ENCODE peak calls at places on chromosomes 1 and 21, in six cellular contexts. One of them, this sample, is unnamed.

GRCh38 chr1:152089014-152089674 is at the start of gene TCHHL1:
- DNase-seq in T-helper 9 cell: no peak
- DNase-seq in iPS-NIHi11: no peak
- DNase-seq in RPMI8226: no peak
- DNase-seq in retina: no peak
- DNase-seq in stimulated activated CD8-positive, alpha-beta memory T cell treated with anti-CD3 and anti-CD28 coated beads, Interleukin-7, amount 100 ng/mL, for 48 hours: no peak
- DNase-seq in this sample: no peak

GRCh38 chr1:199878818-199879217 is 148.7 kb upstream of the NR5A2 start:
- DNase-seq in stimulated activated CD8-positive, alpha-beta memory T cell treated with anti-CD3 and anti-CD28 coated beads, Interleukin-7, amount 100 ng/mL, for 48 hours: no peak
- DNase-seq in iPS-NIHi11: no peak
- DNase-seq in RPMI8226: no peak
- DNase-seq in retina: no peak
- DNase-seq in T-helper 9 cell: no peak
- DNase-seq in this sample: no peak

GRCh38 chr1:100463809-100464424 is 74.0 kb upstream of the GPR88 start:
- DNase-seq in iPS-NIHi11: peak; percentile 72
- DNase-seq in T-helper 9 cell: peak; percentile 27
- DNase-seq in retina: peak; percentile 45
- DNase-seq in RPMI8226: peak; percentile 58
- DNase-seq in stimulated activated CD8-positive, alpha-beta memory T cell treated with anti-CD3 and anti-CD28 coated beads, Interleukin-7, amount 100 ng/mL, for 48 hours: peak; percentile 43
- DNase-seq in this sample: peak; percentile 91

GRCh38 chr1:231272880-231273279 is 31.9 kb downstream of the GNPAT start:
- DNase-seq in iPS-NIHi11: no peak
- DNase-seq in stimulated activated CD8-positive, alpha-beta memory T cell treated with anti-CD3 and anti-CD28 coated beads, Interleukin-7, amount 100 ng/mL, for 48 hours: no peak
- DNase-seq in RPMI8226: no peak
- DNase-seq in T-helper 9 cell: no peak
- DNase-seq in retina: no peak
- DNase-seq in this sample: no peak

GRCh38 chr1:36479505-36480051 is 3.1 kb downstream of the CSF3R start:
- DNase-seq in stimulated activated CD8-positive, alpha-beta memory T cell treated with anti-CD3 and anti-CD28 coated beads, Interleukin-7, amount 100 ng/mL, for 48 hours: no peak
- DNase-seq in RPMI8226: no peak
- DNase-seq in retina: no peak
- DNase-seq in T-helper 9 cell: no peak
- DNase-seq in iPS-NIHi11: no peak
- DNase-seq in this sample: no peak

GRCh38 chr1:51750729-51751128 is 127.8 kb downstream of the NRDC start:
- DNase-seq in RPMI8226: no peak
- DNase-seq in stimulated activated CD8-positive, alpha-beta memory T cell treated with anti-CD3 and anti-CD28 coated beads, Interleukin-7, amount 100 ng/mL, for 48 hours: no peak
- DNase-seq in iPS-NIHi11: no peak
- DNase-seq in T-helper 9 cell: no peak
- DNase-seq in retina: no peak
- DNase-seq in this sample: no peak

GRCh38 chr21:25911730-25912401 is 177.1 kb downstream of the GABPA start:
- DNase-seq in iPS-NIHi11: no peak
- DNase-seq in retina: no peak
- DNase-seq in stimulated activated CD8-positive, alpha-beta memory T cell treated with anti-CD3 and anti-CD28 coated beads, Interleukin-7, amount 100 ng/mL, for 48 hours: no peak
- DNase-seq in T-helper 9 cell: no peak
- DNase-seq in RPMI8226: no peak
- DNase-seq in this sample: no peak

GRCh38 chr1:180234369-180235076 is 4.5 kb downstream of the LHX4 start:
- DNase-seq in T-helper 9 cell: no peak
- DNase-seq in retina: peak; percentile 72
- DNase-seq in stimulated activated CD8-positive, alpha-beta memory T cell treated with anti-CD3 and anti-CD28 coated beads, Interleukin-7, amount 100 ng/mL, for 48 hours: no peak
- DNase-seq in RPMI8226: no peak
- DNase-seq in iPS-NIHi11: no peak
- DNase-seq in this sample: peak; percentile 79

GRCh38 chr1:186420923-186421322 is 40.0 kb downstream of the PDC start:
- DNase-seq in retina: no peak
- DNase-seq in iPS-NIHi11: no peak
- DNase-seq in T-helper 9 cell: no peak
- DNase-seq in RPMI8226: peak; percentile 11
- DNase-seq in stimulated activated CD8-positive, alpha-beta memory T cell treated with anti-CD3 and anti-CD28 coated beads, Interleukin-7, amount 100 ng/mL, for 48 hours: no peak
- DNase-seq in this sample: no peak

GRCh38 chr1:164716992-164717703 is 158.2 kb downstream of the PBX1 start:
- DNase-seq in T-helper 9 cell: no peak
- DNase-seq in stimulated activated CD8-positive, alpha-beta memory T cell treated with anti-CD3 and anti-CD28 coated beads, Interleukin-7, amount 100 ng/mL, for 48 hours: no peak
- DNase-seq in RPMI8226: peak; percentile 86
- DNase-seq in iPS-NIHi11: no peak
- DNase-seq in retina: no peak
- DNase-seq in this sample: no peak

GRCh38 chr1:107529511-107530149 is 388.8 kb downstream of the NTNG1 start:
- DNase-seq in RPMI8226: peak; percentile 32
- DNase-seq in retina: peak; percentile 63
- DNase-seq in stimulated activated CD8-positive, alpha-beta memory T cell treated with anti-CD3 and anti-CD28 coated beads, Interleukin-7, amount 100 ng/mL, for 48 hours: no peak
- DNase-seq in iPS-NIHi11: peak; percentile 71
- DNase-seq in T-helper 9 cell: no peak
- DNase-seq in this sample: peak; percentile 75

GRCh38 chr1:94230920-94231319 is 6.5 kb downstream of the ARHGAP29 start:
- DNase-seq in RPMI8226: no peak
- DNase-seq in iPS-NIHi11: no peak
- DNase-seq in stimulated activated CD8-positive, alpha-beta memory T cell treated with anti-CD3 and anti-CD28 coated beads, Interleukin-7, amount 100 ng/mL, for 48 hours: no peak
- DNase-seq in T-helper 9 cell: no peak
- DNase-seq in retina: no peak
- DNase-seq in this sample: no peak

GRCh38 chr1:109255097-109255651 is 5.8 kb downstream of the CELSR2 start:
- DNase-seq in retina: peak; percentile 87
- DNase-seq in iPS-NIHi11: peak; percentile 68
- DNase-seq in RPMI8226: no peak
- DNase-seq in T-helper 9 cell: no peak
- DNase-seq in stimulated activated CD8-positive, alpha-beta memory T cell treated with anti-CD3 and anti-CD28 coated beads, Interleukin-7, amount 100 ng/mL, for 48 hours: no peak
- DNase-seq in this sample: peak; percentile 55

GRCh38 chr1:39297534-39297933 is 93.0 kb downstream of the MACF1 start:
- DNase-seq in T-helper 9 cell: no peak
- DNase-seq in RPMI8226: no peak
- DNase-seq in retina: no peak
- DNase-seq in iPS-NIHi11: no peak
- DNase-seq in stimulated activated CD8-positive, alpha-beta memory T cell treated with anti-CD3 and anti-CD28 coated beads, Interleukin-7, amount 100 ng/mL, for 48 hours: no peak
- DNase-seq in this sample: no peak

GRCh38 chr1:162055062-162055461 is 14.4 kb upstream of the NOS1AP start:
- DNase-seq in RPMI8226: no peak
- DNase-seq in T-helper 9 cell: no peak
- DNase-seq in iPS-NIHi11: no peak
- DNase-seq in stimulated activated CD8-positive, alpha-beta memory T cell treated with anti-CD3 and anti-CD28 coated beads, Interleukin-7, amount 100 ng/mL, for 48 hours: no peak
- DNase-seq in retina: no peak
- DNase-seq in this sample: no peak

GRCh38 chr21:45304945-45305344 is 17.2 kb upstream of the POFUT2 start:
- DNase-seq in retina: no peak
- DNase-seq in iPS-NIHi11: no peak
- DNase-seq in RPMI8226: no peak
- DNase-seq in T-helper 9 cell: peak; percentile 32
- DNase-seq in stimulated activated CD8-positive, alpha-beta memory T cell treated with anti-CD3 and anti-CD28 coated beads, Interleukin-7, amount 100 ng/mL, for 48 hours: no peak
- DNase-seq in this sample: no peak

GRCh38 chr1:46804027-46804889 is 5.4 kb downstream of the CYP4B1 start:
- DNase-seq in iPS-NIHi11: no peak
- DNase-seq in stimulated activated CD8-positive, alpha-beta memory T cell treated with anti-CD3 and anti-CD28 coated beads, Interleukin-7, amount 100 ng/mL, for 48 hours: no peak
- DNase-seq in T-helper 9 cell: no peak
- DNase-seq in RPMI8226: peak; percentile 3
- DNase-seq in retina: no peak
- DNase-seq in this sample: no peak

GRCh38 chr21:43373387-43374227 is 53.3 kb downstream of the SIK1 start:
- DNase-seq in stimulated activated CD8-positive, alpha-beta memory T cell treated with anti-CD3 and anti-CD28 coated beads, Interleukin-7, amount 100 ng/mL, for 48 hours: no peak
- DNase-seq in T-helper 9 cell: no peak
- DNase-seq in RPMI8226: no peak
- DNase-seq in iPS-NIHi11: no peak
- DNase-seq in retina: no peak
- DNase-seq in this sample: no peak

GRCh38 chr21:25964009-25964408 is 206.6 kb downstream of the APP start:
- DNase-seq in RPMI8226: no peak
- DNase-seq in T-helper 9 cell: no peak
- DNase-seq in iPS-NIHi11: no peak
- DNase-seq in retina: no peak
- DNase-seq in stimulated activated CD8-positive, alpha-beta memory T cell treated with anti-CD3 and anti-CD28 coated beads, Interleukin-7, amount 100 ng/mL, for 48 hours: no peak
- DNase-seq in this sample: no peak

GRCh38 chr1:204466416-204467405 is 27.9 kb downstream of the PIK3C2B start:
- DNase-seq in RPMI8226: no peak
- DNase-seq in iPS-NIHi11: no peak
- DNase-seq in T-helper 9 cell: no peak
- DNase-seq in stimulated activated CD8-positive, alpha-beta memory T cell treated with anti-CD3 and anti-CD28 coated beads, Interleukin-7, amount 100 ng/mL, for 48 hours: no peak
- DNase-seq in retina: no peak
- DNase-seq in this sample: no peak

GRCh38 chr1:147473735-147474049 is 67.6 kb upstream of the BCL9 start:
- DNase-seq in RPMI8226: no peak
- DNase-seq in T-helper 9 cell: no peak
- DNase-seq in stimulated activated CD8-positive, alpha-beta memory T cell treated with anti-CD3 and anti-CD28 coated beads, Interleukin-7, amount 100 ng/mL, for 48 hours: no peak
- DNase-seq in iPS-NIHi11: no peak
- DNase-seq in retina: no peak
- DNase-seq in this sample: no peak

GRCh38 chr21:33256019-33256418 is 10.1 kb upstream of the IL10RB start:
- DNase-seq in RPMI8226: no peak
- DNase-seq in iPS-NIHi11: no peak
- DNase-seq in T-helper 9 cell: no peak
- DNase-seq in retina: no peak
- DNase-seq in stimulated activated CD8-positive, alpha-beta memory T cell treated with anti-CD3 and anti-CD28 coated beads, Interleukin-7, amount 100 ng/mL, for 48 hours: no peak
- DNase-seq in this sample: no peak

GRCh38 chr21:27426196-27426595 is 459.3 kb upstream of the ADAMTS5 start:
- DNase-seq in T-helper 9 cell: no peak
- DNase-seq in iPS-NIHi11: no peak
- DNase-seq in RPMI8226: no peak
- DNase-seq in stimulated activated CD8-positive, alpha-beta memory T cell treated with anti-CD3 and anti-CD28 coated beads, Interleukin-7, amount 100 ng/mL, for 48 hours: no peak
- DNase-seq in retina: no peak
- DNase-seq in this sample: no peak

GRCh38 chr1:111695801-111696200 is 43.4 kb downstream of the INKA2 start:
- DNase-seq in stimulated activated CD8-positive, alpha-beta memory T cell treated with anti-CD3 and anti-CD28 coated beads, Interleukin-7, amount 100 ng/mL, for 48 hours: no peak
- DNase-seq in T-helper 9 cell: no peak
- DNase-seq in retina: no peak
- DNase-seq in RPMI8226: no peak
- DNase-seq in iPS-NIHi11: no peak
- DNase-seq in this sample: no peak

GRCh38 chr21:26115899-26116298 is 54.7 kb downstream of the APP start:
- DNase-seq in RPMI8226: no peak
- DNase-seq in stimulated activated CD8-positive, alpha-beta memory T cell treated with anti-CD3 and anti-CD28 coated beads, Interleukin-7, amount 100 ng/mL, for 48 hours: no peak
- DNase-seq in retina: peak; percentile 21
- DNase-seq in T-helper 9 cell: no peak
- DNase-seq in iPS-NIHi11: no peak
- DNase-seq in this sample: no peak

This sample was measured in GM23338.